ENCODE peak calls at places on chromosomes 3 and 15, in six cellular contexts. One of them, this sample, is unnamed.

GRCh38 chr3:186871403-186871924 is 29.0 kb downstream of the ADIPOQ start:
- DNase-seq in brain microvascular endothelial cell: no peak
- DNase-seq in CD4-positive, alpha-beta T cell: no peak
- DNase-seq in heart left ventricle: no peak
- DNase-seq in GM13977: no peak
- DNase-seq in choroid plexus epithelial cell: no peak
- DNase-seq in this sample: no peak

GRCh38 chr15:65824031-65824743 is 32.1 kb upstream of the DENND4A start:
- DNase-seq in CD4-positive, alpha-beta T cell: no peak
- DNase-seq in GM13977: peak
- DNase-seq in heart left ventricle: peak
- DNase-seq in brain microvascular endothelial cell: peak
- DNase-seq in choroid plexus epithelial cell: peak
- DNase-seq in this sample: no peak

GRCh38 chr15:84955089-84955848 is 26.4 kb upstream of the PDE8A start:
- DNase-seq in heart left ventricle: peak
- DNase-seq in GM13977: peak
- DNase-seq in CD4-positive, alpha-beta T cell: peak
- DNase-seq in brain microvascular endothelial cell: peak
- DNase-seq in choroid plexus epithelial cell: peak
- DNase-seq in this sample: no peak

GRCh38 chr3:134846943-134847342 is 51.9 kb downstream of the EPHB1 start:
- DNase-seq in CD4-positive, alpha-beta T cell: no peak
- DNase-seq in choroid plexus epithelial cell: peak
- DNase-seq in heart left ventricle: peak
- DNase-seq in brain microvascular endothelial cell: peak
- DNase-seq in GM13977: no peak
- DNase-seq in this sample: no peak

GRCh38 chr3:46065751-46066256 is 38.5 kb upstream of the XCR1 start:
- DNase-seq in GM13977: no peak
- DNase-seq in choroid plexus epithelial cell: no peak
- DNase-seq in CD4-positive, alpha-beta T cell: no peak
- DNase-seq in heart left ventricle: no peak
- DNase-seq in brain microvascular endothelial cell: no peak
- DNase-seq in this sample: no peak

GRCh38 chr3:167876603-167877325 is 141.2 kb downstream of the SERPINI1 start:
- DNase-seq in CD4-positive, alpha-beta T cell: no peak
- DNase-seq in choroid plexus epithelial cell: peak
- DNase-seq in heart left ventricle: no peak
- DNase-seq in GM13977: no peak
- DNase-seq in brain microvascular endothelial cell: peak
- DNase-seq in this sample: no peak

GRCh38 chr3:45781841-45782240 is 14.5 kb downstream of the SLC6A20 start:
- DNase-seq in GM13977: no peak
- DNase-seq in brain microvascular endothelial cell: no peak
- DNase-seq in CD4-positive, alpha-beta T cell: no peak
- DNase-seq in heart left ventricle: no peak
- DNase-seq in choroid plexus epithelial cell: no peak
- DNase-seq in this sample: no peak

GRCh38 chr15:26712350-26712749 is 60.5 kb downstream of the GABRB3 start:
- DNase-seq in heart left ventricle: no peak
- DNase-seq in choroid plexus epithelial cell: no peak
- DNase-seq in CD4-positive, alpha-beta T cell: no peak
- DNase-seq in brain microvascular endothelial cell: no peak
- DNase-seq in GM13977: no peak
- DNase-seq in this sample: no peak

GRCh38 chr3:123658118-123658859 is 73.4 kb upstream of the HACD2 start:
- DNase-seq in GM13977: no peak
- DNase-seq in choroid plexus epithelial cell: peak
- DNase-seq in heart left ventricle: peak
- DNase-seq in CD4-positive, alpha-beta T cell: no peak
- DNase-seq in brain microvascular endothelial cell: peak
- DNase-seq in this sample: no peak

GRCh38 chr3:136380530-136380929 is 130.4 kb downstream of the PCCB start:
- DNase-seq in brain microvascular endothelial cell: peak
- DNase-seq in heart left ventricle: no peak
- DNase-seq in GM13977: no peak
- DNase-seq in CD4-positive, alpha-beta T cell: no peak
- DNase-seq in choroid plexus epithelial cell: peak
- DNase-seq in this sample: no peak

GRCh38 chr3:14789640-14790285 is 29.0 kb upstream of the FGD5 start:
- DNase-seq in GM13977: no peak
- DNase-seq in heart left ventricle: no peak
- DNase-seq in CD4-positive, alpha-beta T cell: no peak
- DNase-seq in brain microvascular endothelial cell: no peak
- DNase-seq in choroid plexus epithelial cell: no peak
- DNase-seq in this sample: no peak

GRCh38 chr3:138079901-138080300 is 35.5 kb downstream of the DZIP1L start:
- DNase-seq in choroid plexus epithelial cell: peak
- DNase-seq in heart left ventricle: no peak
- DNase-seq in GM13977: no peak
- DNase-seq in brain microvascular endothelial cell: peak
- DNase-seq in CD4-positive, alpha-beta T cell: no peak
- DNase-seq in this sample: no peak

GRCh38 chr15:33699691-33700447 is 268.4 kb upstream of the CHRM5 start:
- DNase-seq in choroid plexus epithelial cell: peak
- DNase-seq in GM13977: no peak
- DNase-seq in heart left ventricle: no peak
- DNase-seq in CD4-positive, alpha-beta T cell: no peak
- DNase-seq in brain microvascular endothelial cell: no peak
- DNase-seq in this sample: no peak

GRCh38 chr3:32895701-32896100 is 55.7 kb upstream of the CCR4 start:
- DNase-seq in choroid plexus epithelial cell: no peak
- DNase-seq in brain microvascular endothelial cell: no peak
- DNase-seq in CD4-positive, alpha-beta T cell: no peak
- DNase-seq in GM13977: no peak
- DNase-seq in heart left ventricle: no peak
- DNase-seq in this sample: no peak

GRCh38 chr3:179421500-179421899 is 29.8 kb downstream of the GNB4 start:
- DNase-seq in GM13977: no peak
- DNase-seq in choroid plexus epithelial cell: peak
- DNase-seq in CD4-positive, alpha-beta T cell: no peak
- DNase-seq in heart left ventricle: peak
- DNase-seq in brain microvascular endothelial cell: peak
- DNase-seq in this sample: no peak

GRCh38 chr3:126494204-126494603 is 18.5 kb upstream of the ZXDC start:
- DNase-seq in brain microvascular endothelial cell: no peak
- DNase-seq in heart left ventricle: no peak
- DNase-seq in GM13977: no peak
- DNase-seq in CD4-positive, alpha-beta T cell: no peak
- DNase-seq in choroid plexus epithelial cell: no peak
- DNase-seq in this sample: no peak

GRCh38 chr15:67834593-67835348 is 5.1 kb downstream of the RNU6-1 start:
- DNase-seq in brain microvascular endothelial cell: no peak
- DNase-seq in heart left ventricle: no peak
- DNase-seq in GM13977: peak
- DNase-seq in choroid plexus epithelial cell: no peak
- DNase-seq in CD4-positive, alpha-beta T cell: no peak
- DNase-seq in this sample: peak

GRCh38 chr3:17023006-17023664 is 138.4 kb downstream of the PLCL2 start:
- DNase-seq in heart left ventricle: no peak
- DNase-seq in GM13977: peak
- DNase-seq in CD4-positive, alpha-beta T cell: peak
- DNase-seq in choroid plexus epithelial cell: peak
- DNase-seq in brain microvascular endothelial cell: no peak
- DNase-seq in this sample: no peak

GRCh38 chr3:105828703-105829102 is 40.1 kb downstream of the CBLB start:
- DNase-seq in CD4-positive, alpha-beta T cell: no peak
- DNase-seq in heart left ventricle: no peak
- DNase-seq in GM13977: no peak
- DNase-seq in brain microvascular endothelial cell: no peak
- DNase-seq in choroid plexus epithelial cell: peak
- DNase-seq in this sample: no peak

GRCh38 chr3:98681486-98681885 is 81.7 kb upstream of the ST3GAL6 start:
- DNase-seq in GM13977: no peak
- DNase-seq in brain microvascular endothelial cell: no peak
- DNase-seq in choroid plexus epithelial cell: no peak
- DNase-seq in CD4-positive, alpha-beta T cell: no peak
- DNase-seq in heart left ventricle: no peak
- DNase-seq in this sample: no peak

GRCh38 chr3:23302276-23302675 is 99.1 kb downstream of the UBE2E2 start:
- DNase-seq in CD4-positive, alpha-beta T cell: no peak
- DNase-seq in brain microvascular endothelial cell: no peak
- DNase-seq in GM13977: no peak
- DNase-seq in heart left ventricle: no peak
- DNase-seq in choroid plexus epithelial cell: peak
- DNase-seq in this sample: no peak

GRCh38 chr15:90956551-90957104 is 1.9 kb downstream of the RCCD1 start:
- DNase-seq in heart left ventricle: peak
- DNase-seq in CD4-positive, alpha-beta T cell: peak
- DNase-seq in choroid plexus epithelial cell: peak
- DNase-seq in GM13977: peak
- DNase-seq in brain microvascular endothelial cell: peak
- DNase-seq in this sample: peak

GRCh38 chr3:78972617-78973301 is 795.0 kb downstream of the ROBO1 start:
- DNase-seq in GM13977: no peak
- DNase-seq in choroid plexus epithelial cell: no peak
- DNase-seq in heart left ventricle: no peak
- DNase-seq in CD4-positive, alpha-beta T cell: no peak
- DNase-seq in brain microvascular endothelial cell: no peak
- DNase-seq in this sample: no peak

GRCh38 chr3:133949438-133949837 is 53.8 kb upstream of the RAB6B start:
- DNase-seq in brain microvascular endothelial cell: no peak
- DNase-seq in GM13977: no peak
- DNase-seq in CD4-positive, alpha-beta T cell: no peak
- DNase-seq in heart left ventricle: no peak
- DNase-seq in choroid plexus epithelial cell: peak
- DNase-seq in this sample: no peak

GRCh38 chr15:90318591-90318990 is 33.5 kb upstream of the ZNF774 start:
- DNase-seq in GM13977: no peak
- DNase-seq in choroid plexus epithelial cell: no peak
- DNase-seq in CD4-positive, alpha-beta T cell: no peak
- DNase-seq in brain microvascular endothelial cell: no peak
- DNase-seq in heart left ventricle: no peak
- DNase-seq in this sample: no peak

GRCh38 chr3:133301194-133301593 is 98.7 kb upstream of the BFSP2 start:
- DNase-seq in choroid plexus epithelial cell: peak
- DNase-seq in GM13977: no peak
- DNase-seq in brain microvascular endothelial cell: peak
- DNase-seq in CD4-positive, alpha-beta T cell: no peak
- DNase-seq in heart left ventricle: no peak
- DNase-seq in this sample: no peak

GRCh38 chr3:170865209-170866094 is 4.5 kb downstream of the RPL22L1 start:
- DNase-seq in heart left ventricle: no peak
- DNase-seq in brain microvascular endothelial cell: no peak
- DNase-seq in choroid plexus epithelial cell: no peak
- DNase-seq in GM13977: no peak
- DNase-seq in CD4-positive, alpha-beta T cell: no peak
- DNase-seq in this sample: no peak

DNA sequence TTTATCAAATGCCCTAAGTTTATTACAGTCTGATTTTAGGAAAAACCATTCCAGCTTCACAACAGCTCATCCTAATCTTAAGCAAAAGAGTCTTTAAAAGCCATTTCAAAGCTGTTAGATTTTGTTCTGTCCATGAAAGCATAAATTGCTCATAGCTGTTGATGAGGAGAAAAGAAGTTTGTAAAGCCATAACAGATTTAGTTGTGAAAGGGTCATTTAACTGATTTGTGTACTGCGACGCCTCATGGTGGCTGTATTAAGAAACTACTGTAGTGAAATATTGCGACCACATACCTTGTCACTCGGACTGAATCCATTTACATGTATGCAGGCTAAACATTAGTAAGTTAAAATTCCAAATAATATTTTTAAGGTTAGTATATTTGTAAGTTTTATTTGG is 20.9 kb downstream of the BBX start:
- DNase-seq in brain microvascular endothelial cell: no peak
- DNase-seq in choroid plexus epithelial cell: peak
- DNase-seq in CD4-positive, alpha-beta T cell: no peak
- DNase-seq in heart left ventricle: no peak
- DNase-seq in GM13977: no peak
- DNase-seq in this sample: no peak
- TF ChIP-seq CTCF in brain microvascular endothelial cell: no peak
- TF ChIP-seq CTCF in choroid plexus epithelial cell: peak
- TF ChIP-seq CTCF in CD4-positive, alpha-beta T cell: no peak
- TF ChIP-seq CTCF in heart left ventricle: no peak
- TF ChIP-seq CTCF in GM13977: peak
- TF ChIP-seq CTCF in this sample: no peak

GRCh38 chr3:49899815-49900214 is 3.9 kb downstream of the MST1R start:
- DNase-seq in choroid plexus epithelial cell: peak
- DNase-seq in CD4-positive, alpha-beta T cell: no peak
- DNase-seq in brain microvascular endothelial cell: no peak
- DNase-seq in GM13977: no peak
- DNase-seq in heart left ventricle: no peak
- DNase-seq in this sample: no peak
- TF ChIP-seq CTCF in choroid plexus epithelial cell: peak
- TF ChIP-seq CTCF in CD4-positive, alpha-beta T cell: no peak
- TF ChIP-seq CTCF in brain microvascular endothelial cell: peak
- TF ChIP-seq CTCF in GM13977: peak
- TF ChIP-seq CTCF in heart left ventricle: peak
- TF ChIP-seq CTCF in this sample: no peak

DNA sequence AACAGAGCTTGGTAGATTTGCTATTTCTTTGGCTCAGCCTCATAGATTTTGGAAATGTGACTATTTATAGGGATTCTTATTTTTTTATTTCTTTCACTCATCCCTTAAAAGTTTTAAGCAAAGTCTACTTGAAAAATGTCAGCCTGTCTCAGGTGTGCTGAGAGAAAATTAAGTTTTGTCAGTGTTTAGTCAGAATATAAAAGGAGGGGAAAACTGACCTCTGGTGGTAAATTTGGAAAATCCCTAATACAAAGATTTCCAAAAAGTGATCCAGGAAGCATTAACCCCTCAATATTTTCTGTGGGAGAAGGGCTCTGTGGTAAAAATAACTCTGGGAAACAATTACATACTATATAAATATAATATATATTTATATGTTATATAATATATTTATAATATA is 41.0 kb upstream of the FRMD4B start:
- DNase-seq in brain microvascular endothelial cell: no peak
- DNase-seq in heart left ventricle: no peak
- DNase-seq in CD4-positive, alpha-beta T cell: no peak
- DNase-seq in choroid plexus epithelial cell: no peak
- DNase-seq in GM13977: no peak
- DNase-seq in this sample: no peak
- TF ChIP-seq CTCF in brain microvascular endothelial cell: no peak
- TF ChIP-seq CTCF in heart left ventricle: no peak
- TF ChIP-seq CTCF in CD4-positive, alpha-beta T cell: no peak
- TF ChIP-seq CTCF in choroid plexus epithelial cell: no peak
- TF ChIP-seq CTCF in GM13977: no peak
- TF ChIP-seq CTCF in this sample: no peak

DNA sequence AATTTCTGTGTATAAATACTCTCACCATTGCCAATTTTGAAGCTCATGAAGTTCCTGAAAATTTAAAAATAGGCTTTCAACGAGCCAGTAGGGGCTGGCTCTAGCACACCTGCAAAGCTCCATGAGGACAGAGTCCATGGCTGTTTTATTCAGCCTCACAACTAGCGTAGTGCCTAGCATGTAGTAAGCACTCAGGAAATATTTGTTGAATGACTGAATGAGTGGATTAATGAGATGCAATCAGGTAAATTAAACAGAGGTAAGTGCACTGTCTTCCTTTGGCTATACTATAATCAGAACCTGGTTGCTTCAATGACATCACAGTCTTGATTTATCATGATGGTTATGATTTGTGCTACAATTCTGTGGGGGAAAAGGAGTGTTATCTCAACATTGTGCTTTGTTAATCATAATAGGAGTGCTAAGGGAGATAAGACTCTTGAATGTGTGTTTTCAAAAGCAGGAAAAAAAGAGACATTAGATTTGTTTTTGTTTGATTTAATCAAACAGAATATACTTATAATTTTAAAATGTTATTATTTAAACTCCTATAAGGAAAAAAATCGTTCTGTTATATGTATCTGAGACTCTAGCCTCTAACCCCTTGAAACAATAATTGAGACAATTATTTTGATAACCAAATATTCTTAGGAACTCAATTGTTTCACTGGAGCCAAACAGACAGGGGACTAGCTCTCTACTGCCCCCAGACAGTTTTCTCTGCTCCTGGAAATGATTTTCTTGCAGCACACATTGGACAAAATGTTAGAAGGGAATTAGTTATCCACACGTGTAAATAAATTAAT is 171.7 kb upstream of the ATP11B start:
- DNase-seq in heart left ventricle: no peak
- DNase-seq in GM13977: no peak
- DNase-seq in brain microvascular endothelial cell: no peak
- DNase-seq in CD4-positive, alpha-beta T cell: no peak
- DNase-seq in choroid plexus epithelial cell: peak
- DNase-seq in this sample: no peak
- TF ChIP-seq CTCF in heart left ventricle: no peak
- TF ChIP-seq CTCF in GM13977: peak
- TF ChIP-seq CTCF in brain microvascular endothelial cell: peak
- TF ChIP-seq CTCF in CD4-positive, alpha-beta T cell: no peak
- TF ChIP-seq CTCF in choroid plexus epithelial cell: peak
- TF ChIP-seq CTCF in this sample: no peak

This sample was measured in activated B cell treated with CpG ODN at 0.5 μM for 24 hours.